ENCODE peak calls at places on chromosomes 7 and 10, in four cellular contexts. T is neural progenitor cell, C is neural crest cell, F is mammary epithelial cell. K is an unnamed sample.

GRCh38 chr10:70903262-70903921 is 15.0 kb upstream of the PCBD1 start:
- DNase-seq in T (peak; percentile 61), C (peak; percentile 64), F (peak; percentile 17), K (peak; percentile 78)

GRCh38 chr10:75014516-75015230 is 96.8 kb upstream of the SAMD8 start:
- DNase-seq in T (no peak), C (no peak), F (no peak), K (no peak)

GRCh38 chr7:98105942-98106544 is 619 bp upstream of the LMTK2 start:
- DNase-seq in F (peak; percentile 91), C (no peak), T (peak; percentile 28), K (no peak)

GRCh38 chr7:1752771-1753562 is 82.9 kb downstream of the ELFN1 start:
- DNase-seq in C (no peak), T (no peak), F (no peak), K (no peak)

GRCh38 chr10:110811791-110812581 is 59.7 kb upstream of the PDCD4 start:
- DNase-seq in F (no peak), T (no peak), C (no peak), K (no peak)

GRCh38 chr7:157273208-157274202 is 63.3 kb upstream of the DNAJB6 start:
- DNase-seq in F (peak; percentile 56), C (peak; percentile 76), T (peak; percentile 85), K (peak; percentile 68)

GRCh38 chr10:49767752-49768151 is 5.6 kb upstream of the OGDHL start:
- DNase-seq in T (no peak), F (no peak), C (no peak), K (no peak)

GRCh38 chr7:2087744-2088143 is 145.0 kb downstream of the MAD1L1 start:
- DNase-seq in F (no peak), C (no peak), T (no peak), K (no peak)

GRCh38 chr10:72336259-72337038 is 18.3 kb downstream of the DNAJB12 start:
- DNase-seq in F (peak; percentile 68), T (no peak), C (no peak), K (no peak)

GRCh38 chr7:11505471-11505870 is 326.5 kb downstream of the THSD7A start:
- DNase-seq in C (no peak), F (no peak), T (no peak), K (no peak)

GRCh38 chr10:100469756-100470155 is 6.9 kb downstream of the WNT8B start:
- DNase-seq in F (no peak), C (no peak), T (no peak), K (no peak)

GRCh38 chr7:157757776-157758467 is 421.1 kb downstream of the DNAJB6 start:
- DNase-seq in T (no peak), F (no peak), C (no peak), K (no peak)

GRCh38 chr7:74579800-74580685 is 77.5 kb upstream of the GTF2I start:
- DNase-seq in T (no peak), F (peak; percentile 45), C (no peak), K (no peak)

GRCh38 chr7:134935701-134936100 is 50.6 kb upstream of the AGBL3 start:
- DNase-seq in C (no peak), T (no peak), F (no peak), K (no peak)

GRCh38 chr10:95242581-95243317 is 48.1 kb downstream of the PDLIM1 start:
- DNase-seq in T (peak; percentile 74), C (peak; percentile 62), F (no peak), K (peak; percentile 43)

GRCh38 chr10:89659185-89660131 is 14.4 kb upstream of the PANK1 start:
- DNase-seq in T (no peak), F (no peak), C (no peak), K (no peak)

GRCh38 chr10:51224610-51225230 is 150.4 kb downstream of the PRKG1 start:
- DNase-seq in C (no peak), F (no peak), T (no peak), K (no peak)

GRCh38 chr10:8539056-8539455 is 484.6 kb downstream of the GATA3 start:
- DNase-seq in T (no peak), C (no peak), F (peak; percentile 67), K (no peak)

GRCh38 chr10:25339966-25340365 is 165.2 kb downstream of the GPR158 start:
- DNase-seq in F (no peak), C (no peak), T (no peak), K (no peak)

GRCh38 chr10:48604039-48604407 is 850 bp downstream of the ARHGAP22 start:
- DNase-seq in C (no peak), F (no peak), T (no peak), K (no peak)

GRCh38 chr7:22350466-22351328 is 6.3 kb downstream of the RAPGEF5 start:
- DNase-seq in F (peak; percentile 44), T (no peak), C (no peak), K (no peak)

GRCh38 chr7:154650275-154650674 is 352.6 kb downstream of the PAXIP1 start:
- DNase-seq in F (no peak), T (no peak), C (no peak), K (no peak)

GRCh38 chr7:71824356-71824755 is 587.8 kb downstream of the CALN1 start:
- DNase-seq in T (peak; percentile 7), F (no peak), C (no peak), K (no peak)

GRCh38 chr10:133126431-133127290 is 33.4 kb upstream of the KNDC1 start:
- DNase-seq in F (no peak), T (no peak), C (no peak), K (no peak)

GRCh38 chr10:84308481-84309304 is 19.7 kb upstream of the CCSER2 start:
- DNase-seq in F (peak; percentile 24), T (no peak), C (no peak), K (no peak)

GRCh38 chr7:53458636-53459035 is 423.2 kb downstream of the POM121L12 start:
- DNase-seq in F (no peak), C (no peak), T (no peak), K (no peak)

GRCh38 chr7:99990417-99990816 is 14.6 kb upstream of the AZGP1 start:
- DNase-seq in T (peak; percentile 27), F (no peak), C (peak; percentile 12), K (peak; percentile 38)

GRCh38 chr7:87599336-87599735 is 1.3 kb downstream of the ABCB1 start:
- DNase-seq in C (no peak), F (no peak), T (no peak), K (no peak)

GRCh38 chr7:19852192-19852591 is 78.8 kb upstream of the TMEM196 start:
- DNase-seq in T (no peak), C (no peak), F (no peak), K (no peak)

GRCh38 chr7:5388273-5388866 is 35.3 kb downstream of the TNRC18 start:
- DNase-seq in F (no peak), C (no peak), T (no peak), K (no peak)

GRCh38 chr10:28181478-28182096 is 121.3 kb downstream of the MPP7 start:
- DNase-seq in F (no peak), T (no peak), C (no peak), K (no peak)

GRCh38 chr10:80168679-80169380 is 36.3 kb downstream of the PLAC9 start:
- DNase-seq in T (peak; percentile 29), F (no peak), C (no peak), K (no peak)

GRCh38 chr10:97828721-97829120 is 20.9 kb upstream of the GOLGA7B start:
- DNase-seq in C (no peak), F (no peak), T (no peak), K (no peak)

GRCh38 chr7:46569117-46569433 is 648.0 kb upstream of the IGFBP3 start:
- DNase-seq in C (no peak), F (peak; percentile 47), T (peak; percentile 6), K (no peak)

GRCh38 chr7:151420144-151420543 is 10.3 kb upstream of the WDR86 start:
- DNase-seq in F (no peak), C (no peak), T (no peak), K (no peak)

GRCh38 chr7:120990468-120991118 is 2.1 kb downstream of the CPED1 start:
- DNase-seq in T (no peak), F (no peak), C (no peak), K (no peak)
- TF ChIP-seq CTCF in T (no peak), F (no peak), C (no peak), K (no peak)

GRCh38 chr7:107128217-107128616 is 40.6 kb upstream of the HBP1 start:
- DNase-seq in T (no peak), F (no peak), C (no peak), K (no peak)

GRCh38 chr7:107122483-107122882 is 46.3 kb upstream of the HBP1 start:
- DNase-seq in C (no peak), F (no peak), T (no peak), K (no peak)

GRCh38 chr7:107123392-107123791 is 45.4 kb upstream of the HBP1 start:
- DNase-seq in F (no peak), C (no peak), T (no peak), K (no peak)

GRCh38 chr7:107128748-107129147 is 40.1 kb upstream of the HBP1 start:
- DNase-seq in C (no peak), T (no peak), F (no peak), K (no peak)

GRCh38 chr7:107125475-107125874 is 43.3 kb upstream of the HBP1 start:
- DNase-seq in T (no peak), C (no peak), F (no peak), K (no peak)
- TF ChIP-seq CTCF in T (no peak), C (no peak), F (no peak), K (no peak)

GRCh38 chr7:108099650-108100049 is 30.5 kb downstream of the LAMB4 start:
- DNase-seq in F (no peak), C (no peak), T (no peak), K (no peak)

GRCh38 chr7:108096996-108097395 is 33.2 kb downstream of the LAMB4 start:
- DNase-seq in F (no peak), C (no peak), T (no peak), K (no peak)

GRCh38 chr7:108094375-108094774 is 35.8 kb downstream of the LAMB4 start:
- DNase-seq in F (no peak), T (no peak), C (no peak), K (no peak)

GRCh38 chr7:108094933-108095710 is 35.0 kb downstream of the LAMB4 start:
- DNase-seq in C (no peak), F (peak; percentile 93), T (no peak), K (no peak)

DNA sequence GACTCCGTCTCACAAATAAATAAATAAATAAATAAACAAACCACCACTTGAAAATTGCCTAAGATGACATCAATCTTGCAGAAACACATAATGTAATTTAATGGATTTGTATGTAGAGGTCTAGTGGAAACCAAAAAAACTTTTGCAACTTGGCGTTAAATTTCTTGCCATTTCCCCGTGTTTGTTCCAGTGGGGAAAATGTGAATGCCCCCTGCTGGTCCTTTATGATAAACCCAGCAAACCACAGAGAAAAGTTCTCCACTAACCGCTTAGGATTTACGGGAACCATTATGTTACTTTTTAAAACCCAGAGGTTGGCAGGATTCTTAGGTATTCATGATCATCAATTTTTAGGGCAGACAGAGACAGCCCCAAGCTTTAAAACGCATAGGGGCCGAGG is 32.5 kb downstream of the LAMB4 start:
- DNase-seq in T (peak; percentile 7), C (no peak), F (no peak), K (peak; percentile 33)
- TF ChIP-seq CTCF in T (peak; percentile 37), C (peak; percentile 47), F (peak; percentile 29), K (peak; percentile 54)

GRCh38 chr10:108496131-108496530 is 1331.6 kb upstream of the SORCS1 start:
- DNase-seq in C (no peak), T (no peak), F (no peak), K (no peak)
- TF ChIP-seq CTCF in C (no peak), T (no peak), F (no peak), K (no peak)